ENCODE peak calls at places on chromosome 13, in ten cellular contexts. One of them, this sample, is unnamed.
A peak's percentile ranks its signal among the peaks of the same experiment; 100 is the strongest.

GRCh38 chr13:99217461-99218101 is 16.9 kb downstream of the UBAC2 start:
- DNase-seq in NCI-H510A: no peak
- DNase-seq in GF-D8: no peak
- DNase-seq in HCT116: no peak
- DNase-seq in CD8-positive, alpha-beta memory T cell: no peak
- DNase-seq in GM04503: no peak
- DNase-seq in glutamatergic neuron: no peak
- DNase-seq in activated effector memory CD4-positive, alpha-beta T cell treated with Interleukin-2 at 50 U/mL for 16 hours: no peak
- DNase-seq in PC-9: peak; percentile 4
- DNase-seq in stimulated activated CD4-positive, alpha-beta T cell treated with anti-CD3 and anti-CD28 coated beads, Interleukin-4, amount 100 ng/mL, for 48 hours: no peak
- DNase-seq in this sample: no peak

GRCh38 chr13:36736119-36736726 is 62.4 kb downstream of the SERTM1 start:
- DNase-seq in HCT116: peak; percentile 31
- DNase-seq in stimulated activated CD4-positive, alpha-beta T cell treated with anti-CD3 and anti-CD28 coated beads, Interleukin-4, amount 100 ng/mL, for 48 hours: peak; percentile 24
- DNase-seq in glutamatergic neuron: peak; percentile 47
- DNase-seq in GM04503: no peak
- DNase-seq in CD8-positive, alpha-beta memory T cell: no peak
- DNase-seq in activated effector memory CD4-positive, alpha-beta T cell treated with Interleukin-2 at 50 U/mL for 16 hours: no peak
- DNase-seq in PC-9: no peak
- DNase-seq in NCI-H510A: no peak
- DNase-seq in GF-D8: peak; percentile 8
- DNase-seq in this sample: peak; percentile 2

GRCh38 chr13:42478531-42479156 is 95.3 kb upstream of the TNFSF11 start:
- DNase-seq in PC-9: no peak
- DNase-seq in NCI-H510A: no peak
- DNase-seq in activated effector memory CD4-positive, alpha-beta T cell treated with Interleukin-2 at 50 U/mL for 16 hours: no peak
- DNase-seq in HCT116: peak; percentile 10
- DNase-seq in GM04503: no peak
- DNase-seq in stimulated activated CD4-positive, alpha-beta T cell treated with anti-CD3 and anti-CD28 coated beads, Interleukin-4, amount 100 ng/mL, for 48 hours: no peak
- DNase-seq in CD8-positive, alpha-beta memory T cell: no peak
- DNase-seq in GF-D8: no peak
- DNase-seq in glutamatergic neuron: no peak
- DNase-seq in this sample: no peak

GRCh38 chr13:40789275-40790231 is at the start of gene SLC25A15:
- DNase-seq in glutamatergic neuron: peak; percentile 83
- DNase-seq in GF-D8: peak; percentile 76
- DNase-seq in activated effector memory CD4-positive, alpha-beta T cell treated with Interleukin-2 at 50 U/mL for 16 hours: peak; percentile 68
- DNase-seq in PC-9: peak; percentile 66
- DNase-seq in NCI-H510A: peak; percentile 45
- DNase-seq in CD8-positive, alpha-beta memory T cell: peak; percentile 72
- DNase-seq in stimulated activated CD4-positive, alpha-beta T cell treated with anti-CD3 and anti-CD28 coated beads, Interleukin-4, amount 100 ng/mL, for 48 hours: peak; percentile 58
- DNase-seq in HCT116: peak; percentile 48
- DNase-seq in GM04503: no peak
- DNase-seq in this sample: no peak

GRCh38 chr13:91313103-91313502 is 34.4 kb upstream of the MIR17HG start:
- DNase-seq in activated effector memory CD4-positive, alpha-beta T cell treated with Interleukin-2 at 50 U/mL for 16 hours: no peak
- DNase-seq in GM04503: no peak
- DNase-seq in GF-D8: no peak
- DNase-seq in glutamatergic neuron: no peak
- DNase-seq in CD8-positive, alpha-beta memory T cell: no peak
- DNase-seq in PC-9: no peak
- DNase-seq in stimulated activated CD4-positive, alpha-beta T cell treated with anti-CD3 and anti-CD28 coated beads, Interleukin-4, amount 100 ng/mL, for 48 hours: no peak
- DNase-seq in HCT116: no peak
- DNase-seq in NCI-H510A: no peak
- DNase-seq in this sample: no peak

GRCh38 chr13:83620535-83621220 is 261.6 kb downstream of the SLITRK1 start:
- DNase-seq in GF-D8: no peak
- DNase-seq in HCT116: peak; percentile 13
- DNase-seq in PC-9: no peak
- DNase-seq in glutamatergic neuron: no peak
- DNase-seq in GM04503: no peak
- DNase-seq in CD8-positive, alpha-beta memory T cell: no peak
- DNase-seq in stimulated activated CD4-positive, alpha-beta T cell treated with anti-CD3 and anti-CD28 coated beads, Interleukin-4, amount 100 ng/mL, for 48 hours: no peak
- DNase-seq in NCI-H510A: no peak
- DNase-seq in activated effector memory CD4-positive, alpha-beta T cell treated with Interleukin-2 at 50 U/mL for 16 hours: no peak
- DNase-seq in this sample: no peak

GRCh38 chr13:44697058-44697457 is 120.9 kb upstream of the TSC22D1 start:
- DNase-seq in GF-D8: no peak
- DNase-seq in CD8-positive, alpha-beta memory T cell: no peak
- DNase-seq in NCI-H510A: no peak
- DNase-seq in stimulated activated CD4-positive, alpha-beta T cell treated with anti-CD3 and anti-CD28 coated beads, Interleukin-4, amount 100 ng/mL, for 48 hours: no peak
- DNase-seq in activated effector memory CD4-positive, alpha-beta T cell treated with Interleukin-2 at 50 U/mL for 16 hours: no peak
- DNase-seq in PC-9: no peak
- DNase-seq in HCT116: no peak
- DNase-seq in GM04503: no peak
- DNase-seq in glutamatergic neuron: no peak
- DNase-seq in this sample: no peak

GRCh38 chr13:25963681-25964080 is 88.1 kb downstream of the SHISA2 start:
- DNase-seq in PC-9: no peak
- DNase-seq in CD8-positive, alpha-beta memory T cell: no peak
- DNase-seq in HCT116: no peak
- DNase-seq in activated effector memory CD4-positive, alpha-beta T cell treated with Interleukin-2 at 50 U/mL for 16 hours: no peak
- DNase-seq in GM04503: no peak
- DNase-seq in GF-D8: no peak
- DNase-seq in glutamatergic neuron: no peak
- DNase-seq in stimulated activated CD4-positive, alpha-beta T cell treated with anti-CD3 and anti-CD28 coated beads, Interleukin-4, amount 100 ng/mL, for 48 hours: no peak
- DNase-seq in NCI-H510A: no peak
- DNase-seq in this sample: no peak

GRCh38 chr13:66937423-66937822 is 292.7 kb downstream of the PCDH9 start:
- DNase-seq in HCT116: no peak
- DNase-seq in PC-9: no peak
- DNase-seq in stimulated activated CD4-positive, alpha-beta T cell treated with anti-CD3 and anti-CD28 coated beads, Interleukin-4, amount 100 ng/mL, for 48 hours: no peak
- DNase-seq in GM04503: no peak
- DNase-seq in GF-D8: no peak
- DNase-seq in glutamatergic neuron: no peak
- DNase-seq in CD8-positive, alpha-beta memory T cell: no peak
- DNase-seq in NCI-H510A: no peak
- DNase-seq in activated effector memory CD4-positive, alpha-beta T cell treated with Interleukin-2 at 50 U/mL for 16 hours: no peak
- DNase-seq in this sample: no peak

GRCh38 chr13:94309997-94310842 is 169.3 kb downstream of the DCT start:
- DNase-seq in stimulated activated CD4-positive, alpha-beta T cell treated with anti-CD3 and anti-CD28 coated beads, Interleukin-4, amount 100 ng/mL, for 48 hours: no peak
- DNase-seq in activated effector memory CD4-positive, alpha-beta T cell treated with Interleukin-2 at 50 U/mL for 16 hours: no peak
- DNase-seq in GM04503: peak; percentile 74
- DNase-seq in CD8-positive, alpha-beta memory T cell: no peak
- DNase-seq in GF-D8: no peak
- DNase-seq in PC-9: no peak
- DNase-seq in NCI-H510A: no peak
- DNase-seq in HCT116: no peak
- DNase-seq in glutamatergic neuron: no peak
- DNase-seq in this sample: no peak

GRCh38 chr13:29991343-29991742 is 140.9 kb upstream of the UBL3 start:
- DNase-seq in HCT116: no peak
- DNase-seq in PC-9: peak; percentile 77
- DNase-seq in activated effector memory CD4-positive, alpha-beta T cell treated with Interleukin-2 at 50 U/mL for 16 hours: no peak
- DNase-seq in stimulated activated CD4-positive, alpha-beta T cell treated with anti-CD3 and anti-CD28 coated beads, Interleukin-4, amount 100 ng/mL, for 48 hours: no peak
- DNase-seq in GM04503: peak; percentile 91
- DNase-seq in NCI-H510A: no peak
- DNase-seq in CD8-positive, alpha-beta memory T cell: no peak
- DNase-seq in GF-D8: no peak
- DNase-seq in glutamatergic neuron: no peak
- DNase-seq in this sample: no peak

GRCh38 chr13:51873837-51874236 is 12.1 kb downstream of the CCDC70 start:
- DNase-seq in GM04503: no peak
- DNase-seq in GF-D8: no peak
- DNase-seq in activated effector memory CD4-positive, alpha-beta T cell treated with Interleukin-2 at 50 U/mL for 16 hours: no peak
- DNase-seq in HCT116: no peak
- DNase-seq in PC-9: no peak
- DNase-seq in glutamatergic neuron: no peak
- DNase-seq in NCI-H510A: no peak
- DNase-seq in stimulated activated CD4-positive, alpha-beta T cell treated with anti-CD3 and anti-CD28 coated beads, Interleukin-4, amount 100 ng/mL, for 48 hours: no peak
- DNase-seq in CD8-positive, alpha-beta memory T cell: no peak
- DNase-seq in this sample: no peak

GRCh38 chr13:26518433-26519084 is 38.9 kb upstream of the WASF3 start:
- DNase-seq in CD8-positive, alpha-beta memory T cell: no peak
- DNase-seq in stimulated activated CD4-positive, alpha-beta T cell treated with anti-CD3 and anti-CD28 coated beads, Interleukin-4, amount 100 ng/mL, for 48 hours: no peak
- DNase-seq in PC-9: no peak
- DNase-seq in NCI-H510A: no peak
- DNase-seq in activated effector memory CD4-positive, alpha-beta T cell treated with Interleukin-2 at 50 U/mL for 16 hours: no peak
- DNase-seq in glutamatergic neuron: no peak
- DNase-seq in GF-D8: no peak
- DNase-seq in GM04503: no peak
- DNase-seq in HCT116: no peak
- DNase-seq in this sample: no peak

GRCh38 chr13:104962411-104962810 is 1573.1 kb downstream of the EFNB2 start:
- DNase-seq in GF-D8: no peak
- DNase-seq in GM04503: no peak
- DNase-seq in NCI-H510A: no peak
- DNase-seq in stimulated activated CD4-positive, alpha-beta T cell treated with anti-CD3 and anti-CD28 coated beads, Interleukin-4, amount 100 ng/mL, for 48 hours: no peak
- DNase-seq in glutamatergic neuron: no peak
- DNase-seq in HCT116: no peak
- DNase-seq in activated effector memory CD4-positive, alpha-beta T cell treated with Interleukin-2 at 50 U/mL for 16 hours: no peak
- DNase-seq in CD8-positive, alpha-beta memory T cell: no peak
- DNase-seq in PC-9: no peak
- DNase-seq in this sample: no peak

GRCh38 chr13:28822161-28822560 is 2.0 kb downstream of the MTUS2 start:
- DNase-seq in CD8-positive, alpha-beta memory T cell: no peak
- DNase-seq in NCI-H510A: no peak
- DNase-seq in stimulated activated CD4-positive, alpha-beta T cell treated with anti-CD3 and anti-CD28 coated beads, Interleukin-4, amount 100 ng/mL, for 48 hours: no peak
- DNase-seq in glutamatergic neuron: no peak
- DNase-seq in activated effector memory CD4-positive, alpha-beta T cell treated with Interleukin-2 at 50 U/mL for 16 hours: no peak
- DNase-seq in GM04503: no peak
- DNase-seq in GF-D8: no peak
- DNase-seq in PC-9: no peak
- DNase-seq in HCT116: no peak
- DNase-seq in this sample: no peak

GRCh38 chr13:83881917-83882625 is at the start of gene SLITRK1:
- DNase-seq in GF-D8: no peak
- DNase-seq in NCI-H510A: peak; percentile 39
- DNase-seq in activated effector memory CD4-positive, alpha-beta T cell treated with Interleukin-2 at 50 U/mL for 16 hours: no peak
- DNase-seq in stimulated activated CD4-positive, alpha-beta T cell treated with anti-CD3 and anti-CD28 coated beads, Interleukin-4, amount 100 ng/mL, for 48 hours: peak; percentile 7
- DNase-seq in glutamatergic neuron: peak; percentile 79
- DNase-seq in CD8-positive, alpha-beta memory T cell: no peak
- DNase-seq in PC-9: no peak
- DNase-seq in GM04503: no peak
- DNase-seq in HCT116: no peak
- DNase-seq in this sample: no peak

GRCh38 chr13:45269204-45269603 is 68.4 kb upstream of the KCTD4 start:
- DNase-seq in activated effector memory CD4-positive, alpha-beta T cell treated with Interleukin-2 at 50 U/mL for 16 hours: no peak
- DNase-seq in CD8-positive, alpha-beta memory T cell: no peak
- DNase-seq in GM04503: no peak
- DNase-seq in NCI-H510A: no peak
- DNase-seq in HCT116: no peak
- DNase-seq in GF-D8: no peak
- DNase-seq in PC-9: no peak
- DNase-seq in glutamatergic neuron: no peak
- DNase-seq in stimulated activated CD4-positive, alpha-beta T cell treated with anti-CD3 and anti-CD28 coated beads, Interleukin-4, amount 100 ng/mL, for 48 hours: no peak
- DNase-seq in this sample: no peak

This sample was measured in NCI-H2029 treated with DMSO at 0.1 percent for 48 hours.